ENCODE peak calls at places on chromosomes 5 and 9, in seven cellular contexts. One of them, this sample, is unnamed. For H3K4me1 and H3K9me3, the result is how much of the 10 kb centered on the place peaks cover.

GRCh38 chr9:120612218-120612617 is 32.3 kb upstream of the CDK5RAP2 start:
- DNase-seq in HepG2: no peak
- DNase-seq in H9: no peak
- DNase-seq in colonic mucosa: no peak
- DNase-seq in GM23248: peak
- DNase-seq in fibroblast of lung: no peak
- DNase-seq in HCT116: no peak
- DNase-seq in this sample: no peak

GRCh38 chr5:125026900-125027731 is 280.7 kb upstream of the ZNF608 start:
- DNase-seq in fibroblast of lung: peak
- DNase-seq in GM23248: no peak
- DNase-seq in HepG2: no peak
- DNase-seq in HCT116: no peak
- DNase-seq in H9: no peak
- DNase-seq in colonic mucosa: peak
- DNase-seq in this sample: no peak

GRCh38 chr5:126846344-126846743 is 69.4 kb downstream of the LMNB1 start:
- DNase-seq in fibroblast of lung: no peak
- DNase-seq in GM23248: peak
- DNase-seq in HCT116: no peak
- DNase-seq in colonic mucosa: no peak
- DNase-seq in HepG2: no peak
- DNase-seq in H9: no peak
- DNase-seq in this sample: no peak

GRCh38 chr9:22463205-22463604 is 16.6 kb downstream of the DMRTA1 start:
- DNase-seq in HepG2: no peak
- DNase-seq in H9: no peak
- DNase-seq in HCT116: no peak
- DNase-seq in fibroblast of lung: peak
- DNase-seq in colonic mucosa: no peak
- DNase-seq in GM23248: no peak
- DNase-seq in this sample: no peak

GRCh38 chr5:111173476-111173875 is 50.7 kb upstream of the CAMK4 start:
- DNase-seq in GM23248: no peak
- DNase-seq in H9: no peak
- DNase-seq in HCT116: no peak
- DNase-seq in fibroblast of lung: peak
- DNase-seq in colonic mucosa: no peak
- DNase-seq in HepG2: no peak
- DNase-seq in this sample: no peak

GRCh38 chr5:158492850-158493249 is 606.9 kb downstream of the EBF1 start:
- DNase-seq in fibroblast of lung: peak
- DNase-seq in GM23248: peak
- DNase-seq in HepG2: no peak
- DNase-seq in colonic mucosa: no peak
- DNase-seq in HCT116: no peak
- DNase-seq in H9: no peak
- DNase-seq in this sample: no peak

GRCh38 chr9:35806101-35806500 is 6.0 kb downstream of the SPAG8 start:
- DNase-seq in H9: no peak
- DNase-seq in colonic mucosa: no peak
- DNase-seq in HepG2: no peak
- DNase-seq in GM23248: no peak
- DNase-seq in fibroblast of lung: no peak
- DNase-seq in HCT116: no peak
- DNase-seq in this sample: no peak

GRCh38 chr9:110214090-110214489 is 6.1 kb upstream of the C9orf152 start:
- DNase-seq in fibroblast of lung: peak
- DNase-seq in H9: no peak
- DNase-seq in colonic mucosa: peak
- DNase-seq in GM23248: peak
- DNase-seq in HepG2: peak
- DNase-seq in HCT116: no peak
- DNase-seq in this sample: no peak

GRCh38 chr9:36488322-36488838 is 84.3 kb upstream of the MELK start:
- DNase-seq in H9: no peak
- DNase-seq in HepG2: no peak
- DNase-seq in colonic mucosa: peak
- DNase-seq in GM23248: no peak
- DNase-seq in fibroblast of lung: no peak
- DNase-seq in HCT116: no peak
- DNase-seq in this sample: no peak

GRCh38 chr5:150289551-150290390 is at the start of gene CAMK2A:
- DNase-seq in HCT116: no peak
- DNase-seq in fibroblast of lung: no peak
- DNase-seq in H9: peak
- DNase-seq in colonic mucosa: no peak
- DNase-seq in GM23248: no peak
- DNase-seq in HepG2: no peak
- DNase-seq in this sample: no peak

GRCh38 chr9:78519786-78520185 is 222.9 kb downstream of the PSAT1 start:
- DNase-seq in HepG2: no peak
- DNase-seq in GM23248: no peak
- DNase-seq in fibroblast of lung: no peak
- DNase-seq in H9: no peak
- DNase-seq in colonic mucosa: no peak
- DNase-seq in HCT116: no peak
- DNase-seq in this sample: no peak

GRCh38 chr5:154732212-154732611 is 23.0 kb upstream of the LARP1 start:
- DNase-seq in colonic mucosa: no peak
- DNase-seq in HepG2: peak
- DNase-seq in GM23248: no peak
- DNase-seq in HCT116: no peak
- DNase-seq in H9: no peak
- DNase-seq in fibroblast of lung: no peak
- DNase-seq in this sample: no peak

GRCh38 chr9:135370411-135371375 is 108.9 kb upstream of the PPP1R26 start:
- DNase-seq in fibroblast of lung: no peak
- DNase-seq in HCT116: no peak
- DNase-seq in GM23248: no peak
- DNase-seq in HepG2: no peak
- DNase-seq in colonic mucosa: no peak
- DNase-seq in H9: peak
- DNase-seq in this sample: no peak

GRCh38 chr9:69253057-69253456 is 72.0 kb upstream of the ENTREP1 start:
- DNase-seq in H9: no peak
- DNase-seq in colonic mucosa: no peak
- DNase-seq in HepG2: no peak
- DNase-seq in GM23248: peak
- DNase-seq in HCT116: no peak
- DNase-seq in fibroblast of lung: no peak
- DNase-seq in this sample: no peak

GRCh38 chr9:127175319-127175715 is 52.9 kb upstream of the ANGPTL2 start:
- DNase-seq in fibroblast of lung: no peak
- DNase-seq in colonic mucosa: no peak
- DNase-seq in HCT116: no peak
- DNase-seq in HepG2: no peak
- DNase-seq in GM23248: no peak
- DNase-seq in H9: no peak
- DNase-seq in this sample: no peak

GRCh38 chr5:65562731-65563701 is at the start of the genes CENPK and PPWD1:
- DNase-seq in HCT116: peak
- DNase-seq in GM23248: peak
- DNase-seq in colonic mucosa: peak
- DNase-seq in H9: peak
- DNase-seq in fibroblast of lung: peak
- DNase-seq in HepG2: peak
- DNase-seq in this sample: peak

GRCh38 chr9:112719696-112720095 is 1.8 kb upstream of the INIP start:
- DNase-seq in colonic mucosa: no peak
- DNase-seq in fibroblast of lung: peak
- DNase-seq in GM23248: peak
- DNase-seq in HCT116: no peak
- DNase-seq in HepG2: no peak
- DNase-seq in H9: no peak
- DNase-seq in this sample: no peak

GRCh38 chr5:159426694-159427093 is 96.4 kb upstream of the IL12B start:
- DNase-seq in fibroblast of lung: no peak
- DNase-seq in GM23248: no peak
- DNase-seq in HepG2: no peak
- DNase-seq in HCT116: no peak
- DNase-seq in colonic mucosa: no peak
- DNase-seq in H9: no peak
- DNase-seq in this sample: no peak

DNA sequence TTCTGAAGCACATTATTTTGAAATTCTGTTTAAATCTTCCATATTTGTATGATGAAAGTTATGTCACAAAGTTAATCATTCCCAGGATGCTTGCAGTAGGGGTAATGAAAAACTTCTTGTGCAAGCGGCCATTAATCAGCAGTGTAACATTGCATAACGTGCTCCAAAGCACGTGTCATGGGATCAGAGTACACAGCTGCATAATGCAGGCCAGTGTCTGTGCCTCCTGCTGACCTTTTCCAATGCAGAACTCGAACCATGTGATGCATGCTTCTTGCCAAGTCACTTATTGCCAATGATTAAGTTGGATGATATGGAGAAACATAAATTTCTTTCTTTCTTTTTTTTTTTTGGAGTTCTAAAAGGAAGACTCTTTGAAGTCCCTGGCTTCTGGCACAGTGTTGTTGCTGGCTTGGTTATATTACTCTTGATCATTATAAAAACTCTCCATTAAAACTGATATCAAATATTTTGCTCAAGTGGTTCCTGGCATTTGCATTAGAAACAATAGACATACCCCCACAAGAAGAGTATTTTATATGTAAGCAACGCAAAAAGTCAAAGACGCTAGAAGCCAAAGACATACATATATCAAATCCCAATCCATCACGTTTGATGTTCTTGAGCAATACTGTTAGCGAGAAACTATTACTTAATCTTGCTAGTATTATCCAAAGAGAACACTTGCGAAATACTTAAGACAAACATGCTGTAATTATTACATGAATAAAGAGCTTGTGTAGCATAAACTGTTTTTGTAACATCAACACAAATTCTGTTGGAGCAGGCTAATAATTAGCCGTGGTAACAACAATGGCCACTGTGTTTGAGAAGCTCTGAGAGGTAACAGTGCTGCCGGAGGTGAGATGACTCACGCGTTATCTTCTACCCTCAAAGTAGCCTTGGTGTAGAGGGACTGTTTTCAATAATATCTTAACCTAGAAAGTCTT is 164.2 kb downstream of the AUH start:
- DNase-seq in fibroblast of lung: peak
- DNase-seq in colonic mucosa: peak
- DNase-seq in HCT116: peak
- DNase-seq in GM23248: peak
- DNase-seq in HepG2: peak
- DNase-seq in H9: no peak
- DNase-seq in this sample: no peak
- H3K9ac ChIP-seq in fibroblast of lung: no peak
- H3K9ac ChIP-seq in colonic mucosa: no peak
- H3K9ac ChIP-seq in HCT116: peak
- H3K9ac ChIP-seq in GM23248: peak
- H3K9ac ChIP-seq in HepG2: peak
- H3K9ac ChIP-seq in H9: no peak
- H3K9ac ChIP-seq in this sample: no peak

GRCh38 chr5:93079046-93079445 is 502.0 kb downstream of the NR2F1-AS1 start:
- DNase-seq in GM23248: no peak
- DNase-seq in H9: no peak
- DNase-seq in HepG2: peak
- DNase-seq in fibroblast of lung: no peak
- DNase-seq in HCT116: no peak
- DNase-seq in colonic mucosa: no peak
- DNase-seq in this sample: no peak

GRCh38 chr5:93073547-93073946 is 507.5 kb downstream of the NR2F1-AS1 start:
- DNase-seq in HCT116: no peak
- DNase-seq in HepG2: no peak
- DNase-seq in H9: no peak
- DNase-seq in fibroblast of lung: no peak
- DNase-seq in GM23248: no peak
- DNase-seq in colonic mucosa: no peak
- DNase-seq in this sample: no peak

GRCh38 chr5:93076566-93076965 is 504.5 kb downstream of the NR2F1-AS1 start:
- DNase-seq in HepG2: no peak
- DNase-seq in GM23248: no peak
- DNase-seq in fibroblast of lung: no peak
- DNase-seq in colonic mucosa: no peak
- DNase-seq in HCT116: no peak
- DNase-seq in H9: no peak
- DNase-seq in this sample: no peak

GRCh38 chr5:93076096-93076495 is 504.9 kb downstream of the NR2F1-AS1 start:
- DNase-seq in colonic mucosa: no peak
- DNase-seq in fibroblast of lung: peak
- DNase-seq in HepG2: no peak
- DNase-seq in GM23248: peak
- DNase-seq in H9: no peak
- DNase-seq in HCT116: no peak
- DNase-seq in this sample: no peak

GRCh38 chr5:93078082-93079038 is 502.7 kb downstream of the NR2F1-AS1 start:
- DNase-seq in HCT116: peak
- DNase-seq in colonic mucosa: peak
- DNase-seq in fibroblast of lung: peak
- DNase-seq in HepG2: peak
- DNase-seq in GM23248: peak
- DNase-seq in H9: no peak
- DNase-seq in this sample: no peak
- H3K4me1 ChIP-seq in HCT116: under half
- H3K4me1 ChIP-seq in colonic mucosa: under half
- H3K4me1 ChIP-seq in fibroblast of lung: under half
- H3K4me1 ChIP-seq in HepG2: under half
- H3K4me1 ChIP-seq in GM23248: under half
- H3K4me1 ChIP-seq in H9: under half
- H3K4me1 ChIP-seq in this sample: under half

GRCh38 chr5:140791111-140791510 is 3.5 kb upstream of the PCDHA2 start:
- DNase-seq in HCT116: no peak
- DNase-seq in GM23248: no peak
- DNase-seq in fibroblast of lung: no peak
- DNase-seq in H9: no peak
- DNase-seq in HepG2: no peak
- DNase-seq in colonic mucosa: no peak
- DNase-seq in this sample: no peak
- H3K9me3 ChIP-seq in HCT116: under half
- H3K9me3 ChIP-seq in GM23248: under half
- H3K9me3 ChIP-seq in fibroblast of lung: under half
- H3K9me3 ChIP-seq in H9: under half
- H3K9me3 ChIP-seq in HepG2: half or more
- H3K9me3 ChIP-seq in colonic mucosa: under half
- H3K9me3 ChIP-seq in this sample: under half

GRCh38 chr5:178209334-178210072 is 5.2 kb downstream of the HNRNPAB start:
- DNase-seq in fibroblast of lung: no peak
- DNase-seq in GM23248: no peak
- DNase-seq in colonic mucosa: no peak
- DNase-seq in H9: no peak
- DNase-seq in HCT116: no peak
- DNase-seq in HepG2: no peak
- DNase-seq in this sample: no peak

GRCh38 chr5:178212241-178213002 is 8.1 kb downstream of the HNRNPAB start:
- DNase-seq in HCT116: no peak
- DNase-seq in HepG2: no peak
- DNase-seq in colonic mucosa: no peak
- DNase-seq in GM23248: no peak
- DNase-seq in H9: no peak
- DNase-seq in fibroblast of lung: no peak
- DNase-seq in this sample: no peak

GRCh38 chr5:178210073-178210526 is 5.8 kb downstream of the HNRNPAB start:
- DNase-seq in HCT116: no peak
- DNase-seq in H9: no peak
- DNase-seq in GM23248: no peak
- DNase-seq in HepG2: no peak
- DNase-seq in colonic mucosa: no peak
- DNase-seq in fibroblast of lung: no peak
- DNase-seq in this sample: no peak

GRCh38 chr5:178213003-178213449 is 8.7 kb downstream of the HNRNPAB start:
- DNase-seq in fibroblast of lung: no peak
- DNase-seq in HepG2: no peak
- DNase-seq in HCT116: no peak
- DNase-seq in H9: no peak
- DNase-seq in GM23248: no peak
- DNase-seq in colonic mucosa: no peak
- DNase-seq in this sample: no peak

GRCh38 chr5:178211095-178212048 is 7.0 kb downstream of the HNRNPAB start:
- DNase-seq in H9: no peak
- DNase-seq in HCT116: no peak
- DNase-seq in GM23248: no peak
- DNase-seq in fibroblast of lung: no peak
- DNase-seq in HepG2: no peak
- DNase-seq in colonic mucosa: peak
- DNase-seq in this sample: no peak
- H3K9ac ChIP-seq in H9: no peak
- H3K9ac ChIP-seq in HCT116: no peak
- H3K9ac ChIP-seq in GM23248: no peak
- H3K9ac ChIP-seq in fibroblast of lung: no peak
- H3K9ac ChIP-seq in HepG2: no peak
- H3K9ac ChIP-seq in colonic mucosa: no peak
- H3K9ac ChIP-seq in this sample: no peak